ENCODE peak calls at places on chromosome X, in eight cellular contexts. K is cardiac muscle cell, O is fibroblast of mammary gland, C is cardiac fibroblast, L is stomach, D is tibial nerve, S is RWPE1, J is BE2C. Y is an unnamed sample.

GRCh38 chrX:25524150-25524549 is 508.4 kb upstream of the ARX start:
- DNase-seq in K (peak), D (no peak), S (no peak), O (peak), L (no peak), C (peak), J (no peak), Y (no peak)

GRCh38 chrX:121558886-121559285 is 511.5 kb downstream of the GLUD2 start:
- DNase-seq in O (no peak), D (no peak), J (no peak), K (no peak), L (no peak), C (no peak), S (no peak), Y (no peak)

GRCh38 chrX:120205816-120206753 is 44.5 kb upstream of the ZBTB33 start:
- DNase-seq in D (no peak), S (no peak), J (no peak), L (no peak), O (no peak), K (no peak), C (no peak), Y (no peak)

GRCh38 chrX:107935664-107936433 is 46.3 kb downstream of the TEX13B start:
- DNase-seq in J (no peak), O (peak), S (peak), K (peak), L (no peak), D (no peak), C (peak), Y (peak)

GRCh38 chrX:112688242-112688641 is 8.5 kb upstream of the LHFPL1 start:
- DNase-seq in D (no peak), K (no peak), O (no peak), L (no peak), S (no peak), C (no peak), J (no peak), Y (no peak)

GRCh38 chrX:34624416-34624815 is 32.7 kb downstream of the TMEM47 start:
- DNase-seq in C (peak), D (no peak), L (no peak), K (peak), S (no peak), J (no peak), O (no peak), Y (no peak)

GRCh38 chrX:108299101-108299591 is 139.1 kb downstream of the COL4A6 start:
- DNase-seq in K (peak), S (peak), C (peak), D (no peak), O (peak), L (no peak), J (no peak), Y (no peak)

GRCh38 chrX:44343412-44343942 is at the start of gene EFHC2:
- DNase-seq in C (peak), J (peak), S (no peak), L (peak), D (peak), O (peak), K (peak), Y (peak)

GRCh38 chrX:38891641-38892413 is 90.6 kb downstream of the MID1IP1 start:
- DNase-seq in L (no peak), S (no peak), O (peak), C (no peak), J (no peak), D (no peak), K (no peak), Y (no peak)

GRCh38 chrX:9560219-9560618 is 95.4 kb downstream of the TBL1X start:
- DNase-seq in J (no peak), C (no peak), D (no peak), S (no peak), O (no peak), K (no peak), L (no peak), Y (no peak)

GRCh38 chrX:103309860-103310591 is 764 bp downstream of the BEX2 start:
- DNase-seq in C (no peak), O (no peak), S (no peak), J (no peak), K (no peak), D (no peak), L (no peak), Y (peak)

GRCh38 chrX:130376077-130376476 is 9.4 kb downstream of the GPR119 start:
- DNase-seq in C (no peak), J (no peak), L (no peak), O (no peak), D (no peak), S (no peak), K (no peak), Y (no peak)

GRCh38 chrX:134244043-134244442 is 7.1 kb downstream of the CCDC160 start:
- DNase-seq in L (no peak), C (peak), O (peak), J (no peak), D (no peak), K (peak), S (peak), Y (no peak)

GRCh38 chrX:153906126-153906917 is 1.8 kb downstream of the AVPR2 start:
- DNase-seq in K (no peak), L (no peak), C (no peak), J (no peak), D (no peak), S (no peak), O (no peak), Y (no peak)

GRCh38 chrX:107565916-107566602 is 62.3 kb upstream of the PRPS1 start:
- DNase-seq in O (peak), L (peak), K (peak), J (peak), S (peak), D (no peak), C (peak), Y (no peak)

GRCh38 chrX:151789179-151789800 is 54.7 kb downstream of the CNGA2 start:
- DNase-seq in D (peak), O (peak), L (peak), S (peak), C (peak), K (peak), J (no peak), Y (no peak)

GRCh38 chrX:134600714-134601113 is 57.6 kb downstream of the PLAC1 start:
- DNase-seq in O (peak), S (no peak), J (no peak), L (no peak), K (peak), C (peak), D (no peak), Y (no peak)

GRCh38 chrX:18955676-18956075 is 28.2 kb downstream of the PHKA2 start:
- DNase-seq in C (no peak), O (no peak), J (no peak), K (no peak), S (no peak), L (no peak), D (no peak), Y (no peak)

GRCh38 chrX:144253356-144253755 is 369.5 kb downstream of the UBE2NL start:
- DNase-seq in K (no peak), J (no peak), S (no peak), L (no peak), C (no peak), D (no peak), O (no peak), Y (no peak)

GRCh38 chrX:153511784-153512500 is 5.5 kb upstream of the ATP2B3 start:
- DNase-seq in O (no peak), J (no peak), L (no peak), K (no peak), S (no peak), D (no peak), C (no peak), Y (no peak)

GRCh38 chrX:153303276-153304262 is 18.0 kb downstream of the PNMA6F start:
- DNase-seq in K (no peak), O (no peak), J (no peak), S (no peak), D (no peak), L (no peak), C (no peak), Y (no peak)

GRCh38 chrX:42755820-42756219 is 22.1 kb downstream of the PPP1R2C start:
- DNase-seq in D (peak), K (peak), C (peak), L (no peak), S (peak), J (no peak), O (peak), Y (no peak)

GRCh38 chrX:10636337-10636736 is 16.0 kb upstream of the MID1 start:
- DNase-seq in L (no peak), K (peak), O (peak), S (peak), C (peak), J (peak), D (no peak), Y (peak)

GRCh38 chrX:124325732-124326131 is 6.7 kb upstream of the TEX13D start:
- DNase-seq in K (no peak), J (no peak), O (no peak), C (no peak), L (no peak), D (no peak), S (no peak), Y (no peak)

GRCh38 chrX:72131317-72132294 is at the start of gene RTL5:
- DNase-seq in J (peak), S (no peak), L (peak), D (peak), O (peak), C (peak), K (peak), Y (peak)

GRCh38 chrX:38975368-38975767 is 174.1 kb downstream of the MID1IP1 start:
- DNase-seq in D (no peak), O (no peak), K (peak), L (no peak), C (peak), S (no peak), J (no peak), Y (no peak)

GRCh38 chrX:44974462-44974861 is 101.5 kb downstream of the KDM6A start:
- DNase-seq in S (peak), L (no peak), C (peak), O (peak), K (peak), D (no peak), J (no peak), Y (no peak)

GRCh38 chrX:154986826-154987575 is 35.5 kb downstream of the F8 start:
- DNase-seq in O (peak), K (peak), C (peak), S (no peak), L (no peak), D (no peak), J (no peak), Y (no peak)
- TF ChIP-seq CTCF in O (no peak), K (no peak), C (no peak), S (peak), L (no peak), D (no peak), J (no peak), Y (no peak)

DNA sequence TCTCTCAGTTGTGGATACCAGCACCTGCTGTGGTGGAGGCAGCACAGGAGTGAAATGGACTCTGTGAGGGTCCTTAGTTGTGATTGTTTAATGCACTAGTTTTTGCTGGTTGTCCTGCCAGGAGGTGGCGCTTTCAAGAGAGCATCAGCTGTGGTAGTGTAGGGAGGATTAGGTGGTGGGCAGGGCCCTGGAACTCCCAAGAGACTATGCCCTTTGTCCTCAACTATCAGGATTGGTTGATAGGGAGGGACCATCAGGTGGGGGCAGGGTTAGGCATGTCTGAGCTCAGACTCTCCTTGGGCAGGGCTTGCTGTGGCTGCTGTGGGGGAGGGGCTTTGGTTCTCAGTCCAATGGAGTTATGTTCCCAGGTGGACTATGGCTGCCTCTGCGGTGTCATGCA is 121.9 kb downstream of the RRAGB start:
- DNase-seq in J (no peak), C (no peak), D (no peak), K (no peak), S (no peak), O (no peak), L (no peak), Y (peak)
- TF ChIP-seq CTCF in J (no peak), C (no peak), D (no peak), K (no peak), S (no peak), O (no peak), L (no peak), Y (no peak)

GRCh38 chrX:140697618-140698017 is 11.9 kb upstream of the LINC00632 start:
- DNase-seq in S (no peak), O (no peak), J (no peak), K (no peak), L (no peak), C (no peak), D (no peak), Y (no peak)

DNA sequence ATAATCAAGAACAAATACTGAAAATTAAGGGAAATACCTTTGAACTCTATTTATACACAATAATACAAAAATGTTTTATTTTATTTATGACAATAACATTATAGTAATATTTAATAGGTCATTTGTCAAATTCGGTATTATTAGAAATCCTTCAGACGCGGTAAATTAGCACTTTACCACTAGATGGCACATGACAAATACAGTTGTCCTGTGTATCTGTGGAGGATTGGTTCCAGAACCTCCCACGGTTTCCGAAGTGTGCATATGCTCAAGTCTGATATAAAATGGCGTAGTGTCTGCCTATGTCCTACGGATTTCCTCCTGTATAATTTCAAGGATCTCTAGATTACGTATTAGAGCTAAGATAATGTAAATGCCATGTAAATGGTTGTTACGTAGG is 8.1 kb upstream of the LINC00632 start:
- DNase-seq in L (no peak), C (peak), S (peak), O (peak), J (peak), D (no peak), K (peak), Y (no peak)
- TF ChIP-seq CTCF in L (no peak), C (peak), S (peak), O (peak), J (peak), D (no peak), K (peak), Y (no peak)

GRCh38 chrX:21758488-21758887 is 572 bp upstream of the SMPX start:
- DNase-seq in O (no peak), K (no peak), S (no peak), D (no peak), L (no peak), C (no peak), J (no peak), Y (no peak)
- TF ChIP-seq CTCF in O (no peak), K (no peak), S (no peak), D (no peak), L (no peak), C (no peak), J (no peak), Y (no peak)

GRCh38 chrX:40418413-40419195 is 162.2 kb upstream of the ATP6AP2 start:
- DNase-seq in L (no peak), S (peak), J (no peak), C (no peak), O (no peak), D (no peak), K (no peak), Y (no peak)
- TF ChIP-seq CTCF in L (no peak), S (no peak), J (no peak), C (no peak), O (no peak), D (no peak), K (no peak), Y (no peak)

DNA sequence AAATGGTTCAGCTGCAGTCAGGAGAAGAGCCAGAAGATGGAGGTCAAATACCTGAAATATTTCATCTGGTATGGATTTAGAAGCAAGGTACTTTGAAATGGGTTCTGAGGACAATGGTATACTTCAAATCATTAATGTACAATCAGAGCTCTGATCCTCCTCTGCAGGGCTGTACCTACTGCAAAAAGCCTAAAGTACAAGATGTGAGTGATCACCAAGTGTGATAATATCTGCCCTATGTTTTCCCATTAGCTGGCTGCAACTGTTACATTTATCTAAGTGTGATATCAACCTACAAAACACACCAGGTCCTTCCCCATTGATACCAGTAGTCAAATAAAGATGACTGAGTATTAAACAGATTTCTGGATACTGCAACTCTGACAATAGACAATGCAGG is 25.1 kb downstream of the HDX start:
- DNase-seq in J (no peak), O (no peak), K (no peak), C (no peak), S (no peak), D (no peak), L (no peak), Y (no peak)
- TF ChIP-seq CTCF in J (no peak), O (no peak), K (no peak), C (no peak), S (no peak), D (no peak), L (no peak), Y (no peak)

GRCh38 chrX:150063138-150063518 is 124.8 kb upstream of the EOLA2 start:
- DNase-seq in S (no peak), O (no peak), K (no peak), J (no peak), C (no peak), D (no peak), L (no peak), Y (no peak)

GRCh38 chrX:150063673-150064072 is 125.4 kb upstream of the EOLA2 start:
- DNase-seq in L (no peak), K (no peak), D (no peak), J (no peak), C (no peak), O (no peak), S (no peak), Y (no peak)

GRCh38 chrX:150060406-150060805 is 122.1 kb upstream of the EOLA2 start:
- DNase-seq in J (no peak), C (no peak), D (no peak), L (no peak), O (peak), K (no peak), S (no peak), Y (no peak)

GRCh38 chrX:150058728-150059127 is 120.4 kb upstream of the EOLA2 start:
- DNase-seq in D (no peak), L (no peak), J (no peak), O (peak), S (no peak), K (no peak), C (no peak), Y (no peak)

GRCh38 chrX:150062292-150063137 is 124.2 kb upstream of the EOLA2 start:
- DNase-seq in S (no peak), D (no peak), C (peak), J (no peak), O (peak), K (peak), L (no peak), Y (no peak)
- TF ChIP-seq CTCF in S (no peak), D (no peak), C (peak), J (no peak), O (no peak), K (no peak), L (no peak), Y (no peak)

GRCh38 chrX:129318375-129318774 is 204.9 kb downstream of the SMARCA1 start:
- DNase-seq in L (no peak), D (no peak), O (peak), S (peak), K (peak), C (peak), J (peak), Y (no peak)
- TF ChIP-seq CTCF in L (no peak), D (no peak), O (peak), S (no peak), K (peak), C (peak), J (peak), Y (no peak)

DNA sequence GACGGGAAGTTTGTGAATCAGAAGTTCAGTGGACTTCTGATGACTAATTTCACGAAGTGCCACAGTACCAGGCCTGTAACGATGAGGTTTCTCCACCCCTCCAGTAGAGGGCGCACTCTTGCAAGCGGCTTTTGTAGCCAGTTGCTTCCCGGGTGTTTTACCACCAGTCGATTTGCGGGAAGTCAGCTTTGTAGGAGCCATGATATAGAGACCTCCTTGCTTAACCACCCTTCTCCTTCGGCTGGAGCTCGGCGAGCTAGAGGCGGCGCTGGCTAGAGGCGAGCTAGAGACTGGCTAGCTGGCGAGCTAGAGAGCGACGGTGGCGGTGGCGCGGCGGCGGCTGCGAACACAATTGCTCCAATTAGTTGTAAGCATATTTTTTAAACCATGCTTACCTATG is 72.0 kb downstream of the IL1RAPL1 start:
- DNase-seq in L (no peak), O (no peak), J (peak), D (no peak), C (no peak), S (no peak), K (no peak), Y (no peak)
- TF ChIP-seq CTCF in L (no peak), O (peak), J (peak), D (no peak), C (no peak), S (peak), K (peak), Y (peak)

DNA sequence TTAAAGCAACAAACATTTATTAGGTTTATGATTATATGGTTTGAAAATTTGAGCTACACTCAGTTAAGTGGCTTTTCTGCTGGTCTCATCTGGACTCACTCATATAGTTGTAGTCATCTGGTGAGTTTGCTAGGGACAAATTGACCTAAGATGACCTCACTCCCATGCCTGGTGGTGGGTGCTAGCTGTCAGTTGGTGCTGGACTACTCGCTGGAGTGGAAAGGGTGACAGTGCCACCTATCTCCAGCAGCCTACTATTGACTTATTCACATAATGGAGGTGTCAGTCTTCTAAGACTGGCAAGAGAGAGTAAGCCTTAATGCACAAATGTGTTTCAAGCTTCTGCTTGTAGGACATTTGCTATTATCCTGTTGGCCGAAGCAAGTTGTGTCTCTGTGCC is 88.2 kb downstream of the TASL start:
- DNase-seq in J (no peak), S (no peak), L (no peak), O (peak), D (no peak), C (no peak), K (no peak), Y (no peak)
- TF ChIP-seq CTCF in J (no peak), S (no peak), L (no peak), O (no peak), D (no peak), C (no peak), K (no peak), Y (no peak)

Y was measured in glutamatergic neuron.